ENCODE peak calls at places on chromosomes 3 and 15, in six cellular contexts. M, A, W, E, S and O are unnamed samples.

GRCh38 chr3:18302517-18302916 is 122.6 kb downstream of the SATB1 start:
- DNase-seq in M (no peak), A (peak; percentile 20), W (no peak), E (no peak), S (no peak), O (no peak)

GRCh38 chr3:69290006-69290405 is 95.9 kb downstream of the FRMD4B start:
- DNase-seq in M (no peak), A (peak; percentile 19), W (no peak), E (no peak), S (no peak), O (no peak)

GRCh38 chr3:129439381-129439816 is 349 bp downstream of the MBD4 start:
- DNase-seq in M (peak; percentile 47), A (no peak), W (no peak), E (peak; percentile 22), S (peak; percentile 42), O (peak; percentile 13)

GRCh38 chr3:10373686-10374261 is 52.9 kb upstream of the SEC13 start:
- DNase-seq in M (no peak), A (peak; percentile 70), W (no peak), E (no peak), S (no peak), O (no peak)

GRCh38 chr3:195209836-195210551 is 61.0 kb downstream of the XXYLT1 start:
- DNase-seq in M (no peak), A (no peak), W (no peak), E (peak; percentile 50), S (no peak), O (no peak)

GRCh38 chr3:28745436-28745835 is 396.8 kb upstream of the AZI2 start:
- DNase-seq in M (no peak), A (peak; percentile 34), W (no peak), E (no peak), S (no peak), O (no peak)

GRCh38 chr3:117407317-117407716 is 697.7 kb downstream of the TUSC7 start:
- DNase-seq in M (peak; percentile 30), A (peak; percentile 16), W (no peak), E (peak; percentile 24), S (peak; percentile 30), O (no peak)

GRCh38 chr15:31525988-31526665 is 199.5 kb downstream of the KLF13 start:
- DNase-seq in M (no peak), A (no peak), W (no peak), E (no peak), S (no peak), O (no peak)

GRCh38 chr3:12335421-12335820 is 46.6 kb downstream of the PPARG start:
- DNase-seq in M (no peak), A (no peak), W (no peak), E (no peak), S (no peak), O (no peak)

GRCh38 chr3:65534825-65535224 is 503.9 kb downstream of the MAGI1 start:
- DNase-seq in M (no peak), A (no peak), W (no peak), E (no peak), S (no peak), O (no peak)

GRCh38 chr3:58059349-58060321 is 51.4 kb downstream of the FLNB start:
- DNase-seq in M (no peak), A (peak; percentile 95), W (no peak), E (peak; percentile 18), S (no peak), O (peak; percentile 23)

GRCh38 chr3:69212411-69213160 is 90.2 kb upstream of the LMOD3 start:
- DNase-seq in M (peak; percentile 43), A (peak; percentile 87), W (no peak), E (no peak), S (peak; percentile 21), O (no peak)

GRCh38 chr3:105823149-105823866 is 45.5 kb downstream of the CBLB start:
- DNase-seq in M (peak; percentile 6), A (peak; percentile 99), W (no peak), E (no peak), S (peak; percentile 23), O (no peak)

GRCh38 chr3:196195664-196196255 is 15.4 kb downstream of the ZDHHC19 start:
- DNase-seq in M (no peak), A (no peak), W (no peak), E (no peak), S (no peak), O (no peak)

GRCh38 chr15:81189583-81190283 is 6.9 kb upstream of the IL16 start:
- DNase-seq in M (no peak), A (peak; percentile 89), W (no peak), E (no peak), S (no peak), O (no peak)

GRCh38 chr3:128311441-128311844 is 155.2 kb downstream of the DNAJB8 start:
- DNase-seq in M (no peak), A (no peak), W (no peak), E (no peak), S (no peak), O (no peak)

GRCh38 chr3:44439499-44440295 is 37.8 kb downstream of the ZNF445 start:
- DNase-seq in M (peak; percentile 48), A (peak; percentile 59), W (no peak), E (peak; percentile 50), S (no peak), O (no peak)

GRCh38 chr3:133152056-133152455 is 113.9 kb downstream of the TMEM108 start:
- DNase-seq in M (no peak), A (no peak), W (no peak), E (no peak), S (no peak), O (no peak)

GRCh38 chr3:176814252-176814651 is 383.0 kb downstream of the TBL1XR1 start:
- DNase-seq in M (peak; percentile 75), A (peak; percentile 54), W (no peak), E (peak; percentile 82), S (peak; percentile 5), O (peak; percentile 41)

GRCh38 chr3:184192889-184193288 is 6.9 kb downstream of the ABCF3 start:
- DNase-seq in M (no peak), A (no peak), W (no peak), E (no peak), S (no peak), O (no peak)

GRCh38 chr3:7618606-7619005 is 757.7 kb downstream of the GRM7 start:
- DNase-seq in M (no peak), A (no peak), W (no peak), E (no peak), S (no peak), O (no peak)

GRCh38 chr3:102225407-102226132 is 209.2 kb upstream of the ZPLD1 start:
- DNase-seq in M (peak; percentile 43), A (peak; percentile 72), W (no peak), E (no peak), S (peak; percentile 33), O (no peak)

GRCh38 chr3:17094551-17094950 is 209.8 kb downstream of the PLCL2 start:
- DNase-seq in M (no peak), A (no peak), W (no peak), E (no peak), S (no peak), O (no peak)

GRCh38 chr15:57387644-57388076 is 11.4 kb downstream of the CGNL1 start:
- DNase-seq in M (no peak), A (no peak), W (no peak), E (no peak), S (no peak), O (no peak)

GRCh38 chr3:64342940-64343691 is 117.8 kb upstream of the PRICKLE2 start:
- DNase-seq in M (peak; percentile 38), A (peak; percentile 93), W (no peak), E (no peak), S (peak; percentile 15), O (no peak)

GRCh38 chr3:169280010-169280585 is 383.4 kb downstream of the MECOM start:
- DNase-seq in M (no peak), A (peak; percentile 27), W (no peak), E (no peak), S (no peak), O (no peak)

GRCh38 chr3:169278667-169279066 is 384.8 kb downstream of the MECOM start:
- DNase-seq in M (no peak), A (peak; percentile 53), W (no peak), E (no peak), S (no peak), O (no peak)

GRCh38 chr3:169283902-169284451 is 379.5 kb downstream of the MECOM start:
- DNase-seq in M (no peak), A (no peak), W (no peak), E (no peak), S (no peak), O (no peak)

GRCh38 chr3:169272533-169272932 is 391.0 kb downstream of the MECOM start:
- DNase-seq in M (no peak), A (no peak), W (no peak), E (no peak), S (no peak), O (no peak)

GRCh38 chr3:169278092-169278491 is 385.4 kb downstream of the MECOM start:
- DNase-seq in M (no peak), A (peak; percentile 80), W (no peak), E (no peak), S (no peak), O (no peak)
- TF ChIP-seq CTCF in M (no peak), A (no peak), W (no peak), E (no peak), S (no peak), O (no peak)

DNA sequence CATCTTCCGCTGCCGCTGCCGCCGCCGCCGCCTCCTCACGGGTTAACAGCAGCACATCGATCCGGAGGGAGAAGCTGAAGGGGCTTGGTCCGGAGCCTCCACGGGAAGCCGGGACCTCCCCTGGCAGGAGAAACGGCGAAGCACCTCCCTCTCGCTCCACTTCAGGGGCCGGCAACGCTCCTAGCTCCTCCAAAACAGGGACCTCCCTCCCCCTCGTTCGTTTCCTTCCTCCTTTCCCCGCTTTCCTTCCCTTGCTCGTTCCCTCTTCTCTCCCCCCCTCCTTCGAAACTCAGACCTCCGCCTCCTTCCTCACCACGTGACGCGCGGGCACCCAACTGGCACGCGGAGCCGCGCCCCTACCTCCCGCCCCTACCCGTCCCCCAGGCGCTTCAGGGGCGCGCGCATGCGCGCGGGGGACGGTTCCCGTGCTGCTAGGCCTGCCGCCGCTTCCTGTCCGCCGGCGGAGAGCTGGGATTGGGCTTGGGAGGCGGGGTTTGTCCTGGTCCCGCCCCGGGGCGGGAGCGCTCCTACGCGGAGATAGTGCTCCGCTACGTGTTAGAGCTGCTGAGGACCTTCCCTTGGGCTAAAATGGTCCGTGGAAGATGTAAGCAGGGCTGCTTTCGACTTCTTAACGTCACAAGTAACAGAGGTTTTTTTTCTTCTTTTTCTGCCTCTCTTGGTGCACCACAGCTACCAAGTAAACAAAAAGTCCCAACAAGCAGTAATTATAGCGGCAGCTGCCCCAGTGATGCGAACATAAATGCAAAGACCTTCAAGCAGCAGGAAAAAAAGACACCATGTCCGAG is at the start of gene ADAM10:
- DNase-seq in M (peak; percentile 99), A (peak; percentile 99), W (peak; percentile 95), E (peak; percentile 99), S (peak; percentile 99), O (peak; percentile 98)
- TF ChIP-seq CTCF in M (no peak), A (no peak), W (no peak), E (no peak), S (no peak), O (no peak)

GRCh38 chr3:123880998-123881561 is 3.1 kb downstream of the MYLK start:
- DNase-seq in M (peak; percentile 42), A (peak; percentile 52), W (no peak), E (peak; percentile 44), S (peak; percentile 41), O (no peak)
- TF ChIP-seq CTCF in M (no peak), A (peak; percentile 54), W (no peak), E (peak; percentile 71), S (peak; percentile 45), O (peak; percentile 54)

GRCh38 chr3:40505599-40506462 is at the start of gene ZNF620:
- DNase-seq in M (peak; percentile 87), A (peak; percentile 62), W (peak; percentile 35), E (peak; percentile 84), S (peak; percentile 62), O (peak; percentile 85)
- TF ChIP-seq CTCF in M (no peak), A (no peak), W (no peak), E (peak; percentile 51), S (no peak), O (peak; percentile 66)